ENCODE peak calls at places on chromosome 4, in four cellular contexts. One of them, this sample, is unnamed.
A peak's percentile ranks its signal among the peaks of the same experiment; 100 is the strongest.

GRCh38 chr4:114281561-114281960 is 302.1 kb upstream of the ARSJ start:
- DNase-seq in sigmoid colon: no peak
- DNase-seq in H1: no peak
- DNase-seq in stomach: no peak
- DNase-seq in this sample: no peak

GRCh38 chr4:140367738-140368137 is 5.7 kb upstream of the SCOC start:
- DNase-seq in sigmoid colon: no peak
- DNase-seq in H1: no peak
- DNase-seq in stomach: no peak
- DNase-seq in this sample: no peak

GRCh38 chr4:103075894-103076776 is at the start of gene SLC9B2:
- DNase-seq in sigmoid colon: peak; percentile 86
- DNase-seq in H1: no peak
- DNase-seq in stomach: peak; percentile 59
- DNase-seq in this sample: peak; percentile 41

GRCh38 chr4:184792334-184792733 is 33.4 kb downstream of the ACSL1 start:
- DNase-seq in sigmoid colon: no peak
- DNase-seq in H1: no peak
- DNase-seq in stomach: no peak
- DNase-seq in this sample: no peak

GRCh38 chr4:4182835-4183568 is 43.7 kb downstream of the OTOP1 start:
- DNase-seq in sigmoid colon: no peak
- DNase-seq in H1: peak; percentile 39
- DNase-seq in stomach: no peak
- DNase-seq in this sample: no peak

GRCh38 chr4:17096692-17097091 is 198.2 kb upstream of the LDB2 start:
- DNase-seq in sigmoid colon: no peak
- DNase-seq in H1: no peak
- DNase-seq in stomach: no peak
- DNase-seq in this sample: no peak

GRCh38 chr4:41141910-41142309 is 72.4 kb downstream of the APBB2 start:
- DNase-seq in sigmoid colon: no peak
- DNase-seq in H1: no peak
- DNase-seq in stomach: no peak
- DNase-seq in this sample: no peak

GRCh38 chr4:164224871-164225270 is 529.1 kb upstream of the SMIM31 start:
- DNase-seq in sigmoid colon: no peak
- DNase-seq in H1: no peak
- DNase-seq in stomach: no peak
- DNase-seq in this sample: no peak

GRCh38 chr4:151850751-151851150 is 89.9 kb upstream of the GATB start:
- DNase-seq in sigmoid colon: no peak
- DNase-seq in H1: no peak
- DNase-seq in stomach: no peak
- DNase-seq in this sample: no peak

GRCh38 chr4:6826781-6827508 is 44.4 kb downstream of the KIAA0232 start:
- DNase-seq in sigmoid colon: no peak
- DNase-seq in H1: no peak
- DNase-seq in stomach: no peak
- DNase-seq in this sample: no peak

GRCh38 chr4:156829194-156829593 is 142.4 kb downstream of the PDGFC start:
- DNase-seq in sigmoid colon: no peak
- DNase-seq in H1: no peak
- DNase-seq in stomach: no peak
- DNase-seq in this sample: no peak

GRCh38 chr4:54110019-54110416 is 10.1 kb downstream of the GSX2 start:
- DNase-seq in sigmoid colon: no peak
- DNase-seq in H1: no peak
- DNase-seq in stomach: no peak
- DNase-seq in this sample: no peak

GRCh38 chr4:186710521-186711119 is 13.0 kb downstream of the FAT1 start:
- DNase-seq in sigmoid colon: no peak
- DNase-seq in H1: no peak
- DNase-seq in stomach: no peak
- DNase-seq in this sample: no peak

GRCh38 chr4:108540536-108540935 is 79.8 kb upstream of the RPL34 start:
- DNase-seq in sigmoid colon: no peak
- DNase-seq in H1: no peak
- DNase-seq in stomach: no peak
- DNase-seq in this sample: no peak

GRCh38 chr4:45957353-45957752 is 166.5 kb downstream of the GABRG1 start:
- DNase-seq in sigmoid colon: no peak
- DNase-seq in H1: no peak
- DNase-seq in stomach: no peak
- DNase-seq in this sample: no peak

GRCh38 chr4:4308800-4309441 is 18.9 kb downstream of the ZBTB49 start:
- DNase-seq in sigmoid colon: no peak
- DNase-seq in H1: no peak
- DNase-seq in stomach: no peak
- DNase-seq in this sample: no peak

GRCh38 chr4:153452661-153453378 is 13.3 kb upstream of the TMEM131L start:
- DNase-seq in sigmoid colon: no peak
- DNase-seq in H1: no peak
- DNase-seq in stomach: no peak
- DNase-seq in this sample: no peak

GRCh38 chr4:76641351-76641750 is 206.3 kb downstream of the SHROOM3 start:
- DNase-seq in sigmoid colon: no peak
- DNase-seq in H1: no peak
- DNase-seq in stomach: peak; percentile 53
- DNase-seq in this sample: no peak

GRCh38 chr4:186002853-186003252 is 66.1 kb upstream of the TLR3 start:
- DNase-seq in sigmoid colon: no peak
- DNase-seq in H1: no peak
- DNase-seq in stomach: no peak
- DNase-seq in this sample: no peak

GRCh38 chr4:1578968-1579833 is 104.9 kb downstream of the FAM53A start:
- DNase-seq in sigmoid colon: peak; percentile 92
- DNase-seq in H1: no peak
- DNase-seq in stomach: peak; percentile 83
- DNase-seq in this sample: peak; percentile 95

GRCh38 chr4:140078366-140078765 is 75.6 kb downstream of the MAML3 start:
- DNase-seq in sigmoid colon: no peak
- DNase-seq in H1: no peak
- DNase-seq in stomach: no peak
- DNase-seq in this sample: no peak

GRCh38 chr4:132003593-132003992 is 1145.5 kb upstream of the PCDH10 start:
- DNase-seq in sigmoid colon: no peak
- DNase-seq in H1: no peak
- DNase-seq in stomach: no peak
- DNase-seq in this sample: no peak

GRCh38 chr4:94757192-94758140 is at the start of gene BMPR1B:
- DNase-seq in sigmoid colon: no peak
- DNase-seq in H1: no peak
- DNase-seq in stomach: no peak
- DNase-seq in this sample: peak; percentile 85

GRCh38 chr4:23084559-23085248 is 392.0 kb downstream of the GBA3 start:
- DNase-seq in sigmoid colon: no peak
- DNase-seq in H1: no peak
- DNase-seq in stomach: no peak
- DNase-seq in this sample: no peak

GRCh38 chr4:27616166-27616565 is 755.5 kb downstream of the STIM2 start:
- DNase-seq in sigmoid colon: no peak
- DNase-seq in H1: no peak
- DNase-seq in stomach: no peak
- DNase-seq in this sample: no peak

GRCh38 chr4:128812360-128812958 is 3.0 kb downstream of the JADE1 start:
- DNase-seq in sigmoid colon: peak; percentile 81
- DNase-seq in H1: no peak
- DNase-seq in stomach: peak; percentile 35
- DNase-seq in this sample: peak; percentile 42

GRCh38 chr4:107835409-107835808 is 10.7 kb downstream of the SGMS2 start:
- DNase-seq in sigmoid colon: peak; percentile 69
- DNase-seq in H1: no peak
- DNase-seq in stomach: no peak
- DNase-seq in this sample: no peak

GRCh38 chr4:108030332-108030731 is 40.6 kb downstream of the HADH start:
- DNase-seq in sigmoid colon: no peak
- DNase-seq in H1: peak; percentile 25
- DNase-seq in stomach: no peak
- DNase-seq in this sample: no peak

GRCh38 chr4:150982557-150983233 is 32.4 kb downstream of the LRBA start:
- DNase-seq in sigmoid colon: no peak
- DNase-seq in H1: no peak
- DNase-seq in stomach: no peak
- DNase-seq in this sample: no peak

GRCh38 chr4:110184124-110184790 is 14.2 kb downstream of the ELOVL6 start:
- DNase-seq in sigmoid colon: no peak
- DNase-seq in H1: peak; percentile 39
- DNase-seq in stomach: no peak
- DNase-seq in this sample: no peak

DNA sequence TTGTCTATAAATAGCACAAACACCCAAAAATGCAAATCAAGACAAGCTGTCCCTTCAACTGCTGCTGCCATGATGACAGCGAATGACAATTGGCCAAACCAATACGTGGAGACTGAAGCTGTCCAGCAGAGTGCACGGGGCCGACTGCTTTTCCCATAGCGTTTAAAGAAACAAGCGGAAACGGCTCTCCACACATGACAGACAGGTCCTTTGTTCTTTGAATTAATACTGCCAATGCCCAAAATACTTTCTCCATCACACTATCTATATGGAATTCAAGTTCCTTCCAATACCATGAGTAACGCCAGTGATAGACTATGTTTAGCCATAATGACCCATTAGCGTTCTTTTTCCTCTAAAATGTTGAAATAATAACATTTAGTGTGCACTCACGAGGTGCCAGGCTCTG is 35.5 kb downstream of the AFAP1 start:
- DNase-seq in sigmoid colon: no peak
- DNase-seq in H1: no peak
- DNase-seq in stomach: no peak
- DNase-seq in this sample: no peak
- TF ChIP-seq POLR2AphosphoS5 in sigmoid colon: no peak
- TF ChIP-seq POLR2AphosphoS5 in H1: no peak
- TF ChIP-seq POLR2AphosphoS5 in stomach: no peak
- TF ChIP-seq POLR2AphosphoS5 in this sample: no peak

GRCh38 chr4:86791126-86791525 is 58.1 kb downstream of the SLC10A6 start:
- DNase-seq in sigmoid colon: no peak
- DNase-seq in H1: peak; percentile 53
- DNase-seq in stomach: no peak
- DNase-seq in this sample: peak; percentile 31
- TF ChIP-seq CTCF in sigmoid colon: no peak
- TF ChIP-seq CTCF in H1: no peak
- TF ChIP-seq CTCF in stomach: no peak
- TF ChIP-seq CTCF in this sample: no peak

DNA sequence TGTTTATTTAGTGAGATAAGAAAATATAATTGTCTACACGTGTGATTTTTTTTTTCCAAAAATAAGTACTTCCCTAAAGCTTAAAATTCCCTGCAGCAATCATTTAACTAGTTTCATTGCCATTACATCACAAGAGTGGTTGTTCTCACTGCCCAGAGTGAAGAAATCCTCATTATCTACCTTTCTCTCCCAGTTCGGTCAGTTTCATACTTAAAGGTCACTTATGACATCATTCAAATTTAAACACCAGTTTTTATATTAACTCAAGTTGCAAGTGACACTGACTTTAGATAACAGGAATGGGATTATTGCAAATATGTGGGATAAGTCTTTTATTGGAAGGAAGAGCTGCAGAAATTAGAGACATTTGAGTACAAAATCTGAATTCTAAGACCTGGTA is 1699.8 kb upstream of the IGFBP7 start:
- DNase-seq in sigmoid colon: no peak
- DNase-seq in H1: no peak
- DNase-seq in stomach: no peak
- DNase-seq in this sample: no peak
- TF ChIP-seq EP300 in sigmoid colon: no peak
- TF ChIP-seq EP300 in H1: no peak
- TF ChIP-seq EP300 in stomach: no peak
- TF ChIP-seq EP300 in this sample: no peak

DNA sequence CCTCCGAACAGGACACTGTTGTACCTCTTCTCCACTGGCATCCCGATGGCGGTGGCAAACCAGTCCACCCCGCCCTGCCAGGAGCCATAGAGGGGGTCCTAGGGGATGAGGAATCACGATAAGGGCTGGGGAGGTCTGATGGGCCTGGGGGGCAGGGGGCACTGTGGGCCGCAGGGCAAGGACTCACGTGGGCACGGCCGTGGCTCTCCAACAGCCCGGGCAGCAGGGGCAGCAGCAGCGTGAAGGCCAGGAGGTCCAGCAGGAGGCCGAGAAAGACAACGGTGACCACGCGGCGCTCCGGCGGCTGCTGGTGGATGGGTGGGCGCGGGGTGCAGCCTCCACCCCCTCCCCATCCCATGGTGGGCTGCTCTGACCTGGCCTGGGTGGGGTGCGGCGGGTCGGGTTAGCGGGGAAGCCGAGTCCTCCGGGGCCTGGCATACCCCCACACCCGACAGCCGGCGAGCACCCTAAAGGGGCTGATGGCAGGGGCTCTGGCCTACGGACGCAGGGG is 29.6 kb downstream of the NOP14 start:
- DNase-seq in sigmoid colon: no peak
- DNase-seq in H1: no peak
- DNase-seq in stomach: no peak
- DNase-seq in this sample: peak; percentile 24
- TF ChIP-seq POLR2AphosphoS5 in sigmoid colon: no peak
- TF ChIP-seq POLR2AphosphoS5 in H1: no peak
- TF ChIP-seq POLR2AphosphoS5 in stomach: no peak
- TF ChIP-seq POLR2AphosphoS5 in this sample: no peak

DNA sequence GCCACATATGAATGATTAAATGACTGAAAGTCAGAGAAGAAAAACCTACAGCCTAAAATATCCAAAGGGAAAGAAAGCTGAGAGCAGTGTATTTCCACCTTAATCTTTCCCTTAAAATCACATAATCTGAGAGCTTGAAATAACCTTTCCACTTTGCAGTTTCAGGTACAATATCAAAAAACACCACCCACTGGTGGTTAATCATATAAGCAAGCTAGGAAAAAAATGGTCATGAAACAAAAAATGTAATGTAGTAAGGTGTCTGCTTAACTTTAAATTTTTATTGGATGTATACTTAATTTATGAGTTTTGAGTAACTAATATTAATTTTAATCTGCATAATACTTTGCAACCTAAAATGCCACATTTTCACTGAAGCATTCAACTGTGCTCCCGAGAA is 3.2 kb downstream of the PRDM5 start:
- DNase-seq in sigmoid colon: no peak
- DNase-seq in H1: no peak
- DNase-seq in stomach: no peak
- DNase-seq in this sample: no peak
- TF ChIP-seq CTCF in sigmoid colon: no peak
- TF ChIP-seq CTCF in H1: no peak
- TF ChIP-seq CTCF in stomach: no peak
- TF ChIP-seq CTCF in this sample: no peak

GRCh38 chr4:9949573-9949972 is 71.7 kb downstream of the SLC2A9 start:
- DNase-seq in sigmoid colon: no peak
- DNase-seq in H1: no peak
- DNase-seq in stomach: no peak
- DNase-seq in this sample: no peak
- TF ChIP-seq EP300 in sigmoid colon: no peak
- TF ChIP-seq EP300 in H1: no peak
- TF ChIP-seq EP300 in stomach: no peak
- TF ChIP-seq EP300 in this sample: no peak

This sample was measured in upper lobe of left lung.